ENCODE peak calls at places on chromosome 20, in four cellular contexts. F is AG20443, O is HFF-Myc, R is A549. V is an unnamed sample.

GRCh38 chr20:52975024-52975732 is 3.0 kb downstream of the TSHZ2 start:
- DNase-seq in F (no peak), O (no peak), R (no peak), V (no peak)

GRCh38 chr20:62595491-62595890 is 46.8 kb upstream of the SLCO4A1 start:
- DNase-seq in F (peak), O (no peak), R (peak), V (peak)

GRCh38 chr20:62174870-62175624 is 7.8 kb upstream of the MTG2 start:
- DNase-seq in F (no peak), O (no peak), R (no peak), V (peak)

GRCh38 chr20:53827996-53828672 is 234.5 kb upstream of the ZNF217 start:
- DNase-seq in F (peak), O (peak), R (no peak), V (no peak)

GRCh38 chr20:4978050-4978918 is 23.0 kb downstream of the SLC23A2 start:
- DNase-seq in F (no peak), O (no peak), R (no peak), V (no peak)

GRCh38 chr20:10492844-10493243 is 57.7 kb downstream of the SLX4IP start:
- DNase-seq in F (no peak), O (no peak), R (no peak), V (no peak)

GRCh38 chr20:47764154-47764734 is 21.0 kb downstream of the SULF2 start:
- DNase-seq in F (no peak), O (no peak), R (peak), V (no peak)

GRCh38 chr20:54093423-54094267 is 23.3 kb upstream of the BCAS1 start:
- DNase-seq in F (no peak), O (no peak), R (no peak), V (no peak)

GRCh38 chr20:44357555-44358130 is 2.1 kb downstream of the HNF4A start:
- DNase-seq in F (no peak), O (no peak), R (no peak), V (no peak)

GRCh38 chr20:9514461-9515210 is at the start of gene LAMP5:
- DNase-seq in F (peak), O (no peak), R (no peak), V (no peak)

GRCh38 chr20:44780226-44780625 is 30.1 kb downstream of the RIMS4 start:
- DNase-seq in F (peak), O (peak), R (peak), V (no peak)

GRCh38 chr20:44754554-44754953 is 8.9 kb downstream of the KCNK15 start:
- DNase-seq in F (no peak), O (no peak), R (no peak), V (no peak)

GRCh38 chr20:47687095-47687987 is 97.9 kb downstream of the SULF2 start:
- DNase-seq in F (no peak), O (no peak), R (no peak), V (peak)

GRCh38 chr20:47607208-47607613 is 105.5 kb downstream of the NCOA3 start:
- DNase-seq in F (peak), O (no peak), R (no peak), V (no peak)

GRCh38 chr20:54477134-54477533 is 1.7 kb downstream of the DOK5 start:
- DNase-seq in F (no peak), O (no peak), R (no peak), V (no peak)

GRCh38 chr20:46406986-46407670 is 713 bp upstream of the ELMO2 start:
- DNase-seq in F (no peak), O (no peak), R (no peak), V (peak)

GRCh38 chr20:38620501-38620900 is 18.9 kb downstream of the ARHGAP40 start:
- DNase-seq in F (no peak), O (no peak), R (no peak), V (no peak)

GRCh38 chr20:1619861-1620444 is at the start of gene SIRPB1:
- DNase-seq in F (no peak), O (no peak), R (no peak), V (no peak)

GRCh38 chr20:37880726-37881591 is 22.0 kb upstream of the VSTM2L start:
- DNase-seq in F (no peak), O (no peak), R (no peak), V (peak)

GRCh38 chr20:16760431-16761304 is 12.5 kb downstream of the OTOR start:
- DNase-seq in F (no peak), O (no peak), R (no peak), V (peak)

GRCh38 chr20:50478162-50479036 is 31.8 kb upstream of the PTPN1 start:
- DNase-seq in F (peak), O (no peak), R (peak), V (peak)

GRCh38 chr20:5626603-5627002 is 123.6 kb upstream of the SHLD1 start:
- DNase-seq in F (no peak), O (no peak), R (no peak), V (no peak)

V was measured in upper lobe of left lung.